ENCODE peak calls at places on chromosomes 6 and 20, in eight cellular contexts. One of them, this sample, is unnamed.

GRCh38 chr6:16420715-16421461 is 182.5 kb downstream of the GMPR start:
- DNase-seq in naive thymus-derived CD4-positive, alpha-beta T cell: no peak
- DNase-seq in uterus: no peak
- DNase-seq in Peyer's patch: no peak
- DNase-seq in endodermal cell: no peak
- DNase-seq in tibial artery: no peak
- DNase-seq in mesenchymal stem cell: peak; percentile 35
- DNase-seq in A549: no peak
- DNase-seq in this sample: peak; percentile 33

GRCh38 chr20:57332105-57333089 is 2.8 kb downstream of the SPO11 start:
- DNase-seq in naive thymus-derived CD4-positive, alpha-beta T cell: no peak
- DNase-seq in uterus: no peak
- DNase-seq in Peyer's patch: no peak
- DNase-seq in endodermal cell: no peak
- DNase-seq in tibial artery: no peak
- DNase-seq in mesenchymal stem cell: no peak
- DNase-seq in A549: no peak
- DNase-seq in this sample: no peak

GRCh38 chr6:10481101-10481500 is 40.0 kb upstream of the GCNT2 start:
- DNase-seq in naive thymus-derived CD4-positive, alpha-beta T cell: no peak
- DNase-seq in uterus: no peak
- DNase-seq in Peyer's patch: no peak
- DNase-seq in endodermal cell: no peak
- DNase-seq in tibial artery: no peak
- DNase-seq in mesenchymal stem cell: no peak
- DNase-seq in A549: no peak
- DNase-seq in this sample: no peak

GRCh38 chr6:90383212-90383611 is 86.6 kb upstream of the BACH2 start:
- DNase-seq in naive thymus-derived CD4-positive, alpha-beta T cell: peak; percentile 25
- DNase-seq in uterus: no peak
- DNase-seq in Peyer's patch: no peak
- DNase-seq in endodermal cell: no peak
- DNase-seq in tibial artery: no peak
- DNase-seq in mesenchymal stem cell: no peak
- DNase-seq in A549: no peak
- DNase-seq in this sample: no peak

GRCh38 chr6:32867559-32868256 is 13.7 kb downstream of the PSMB9 start:
- DNase-seq in naive thymus-derived CD4-positive, alpha-beta T cell: no peak
- DNase-seq in uterus: no peak
- DNase-seq in Peyer's patch: peak; percentile 70
- DNase-seq in endodermal cell: no peak
- DNase-seq in tibial artery: no peak
- DNase-seq in mesenchymal stem cell: no peak
- DNase-seq in A549: no peak
- DNase-seq in this sample: no peak

GRCh38 chr6:46756469-46757205 is 9.9 kb downstream of the ANKRD66 start:
- DNase-seq in naive thymus-derived CD4-positive, alpha-beta T cell: no peak
- DNase-seq in uterus: no peak
- DNase-seq in Peyer's patch: no peak
- DNase-seq in endodermal cell: no peak
- DNase-seq in tibial artery: no peak
- DNase-seq in mesenchymal stem cell: no peak
- DNase-seq in A549: no peak
- DNase-seq in this sample: no peak

GRCh38 chr6:133906050-133906449 is 17.1 kb downstream of the TCF21 start:
- DNase-seq in naive thymus-derived CD4-positive, alpha-beta T cell: no peak
- DNase-seq in uterus: no peak
- DNase-seq in Peyer's patch: no peak
- DNase-seq in endodermal cell: no peak
- DNase-seq in tibial artery: no peak
- DNase-seq in mesenchymal stem cell: no peak
- DNase-seq in A549: no peak
- DNase-seq in this sample: no peak

GRCh38 chr20:15061061-15061430 is 723.6 kb upstream of the FLRT3 start:
- DNase-seq in naive thymus-derived CD4-positive, alpha-beta T cell: no peak
- DNase-seq in uterus: no peak
- DNase-seq in Peyer's patch: no peak
- DNase-seq in endodermal cell: no peak
- DNase-seq in tibial artery: no peak
- DNase-seq in mesenchymal stem cell: no peak
- DNase-seq in A549: no peak
- DNase-seq in this sample: no peak

GRCh38 chr20:63534831-63535651 is 2.1 kb downstream of the PTK6 start:
- DNase-seq in naive thymus-derived CD4-positive, alpha-beta T cell: no peak
- DNase-seq in uterus: peak; percentile 16
- DNase-seq in Peyer's patch: peak; percentile 90
- DNase-seq in endodermal cell: peak; percentile 61
- DNase-seq in tibial artery: no peak
- DNase-seq in mesenchymal stem cell: no peak
- DNase-seq in A549: no peak
- DNase-seq in this sample: no peak

GRCh38 chr6:56091159-56091869 is 156.1 kb downstream of the COL21A1 start:
- DNase-seq in naive thymus-derived CD4-positive, alpha-beta T cell: no peak
- DNase-seq in uterus: no peak
- DNase-seq in Peyer's patch: no peak
- DNase-seq in endodermal cell: no peak
- DNase-seq in tibial artery: no peak
- DNase-seq in mesenchymal stem cell: peak; percentile 89
- DNase-seq in A549: no peak
- DNase-seq in this sample: no peak

GRCh38 chr20:32333988-32334885 is 23.9 kb upstream of the ASXL1 start:
- DNase-seq in naive thymus-derived CD4-positive, alpha-beta T cell: no peak
- DNase-seq in uterus: no peak
- DNase-seq in Peyer's patch: peak; percentile 69
- DNase-seq in endodermal cell: no peak
- DNase-seq in tibial artery: peak; percentile 29
- DNase-seq in mesenchymal stem cell: no peak
- DNase-seq in A549: no peak
- DNase-seq in this sample: peak; percentile 41

GRCh38 chr6:35687658-35688604 is 784 bp downstream of the FKBP5 start:
- DNase-seq in naive thymus-derived CD4-positive, alpha-beta T cell: peak; percentile 48
- DNase-seq in uterus: peak; percentile 44
- DNase-seq in Peyer's patch: peak; percentile 85
- DNase-seq in endodermal cell: peak; percentile 89
- DNase-seq in tibial artery: peak; percentile 66
- DNase-seq in mesenchymal stem cell: peak; percentile 62
- DNase-seq in A549: peak; percentile 22
- DNase-seq in this sample: peak; percentile 33

GRCh38 chr20:14412102-14412501 is 74.7 kb upstream of the FLRT3 start:
- DNase-seq in naive thymus-derived CD4-positive, alpha-beta T cell: no peak
- DNase-seq in uterus: no peak
- DNase-seq in Peyer's patch: no peak
- DNase-seq in endodermal cell: no peak
- DNase-seq in tibial artery: no peak
- DNase-seq in mesenchymal stem cell: peak; percentile 16
- DNase-seq in A549: no peak
- DNase-seq in this sample: no peak

GRCh38 chr6:10395171-10395945 is 19.5 kb downstream of the TFAP2A start:
- DNase-seq in naive thymus-derived CD4-positive, alpha-beta T cell: no peak
- DNase-seq in uterus: no peak
- DNase-seq in Peyer's patch: no peak
- DNase-seq in endodermal cell: no peak
- DNase-seq in tibial artery: no peak
- DNase-seq in mesenchymal stem cell: no peak
- DNase-seq in A549: no peak
- DNase-seq in this sample: no peak

GRCh38 chr6:35833534-35833933 is 28.4 kb downstream of the LHFPL5 start:
- DNase-seq in naive thymus-derived CD4-positive, alpha-beta T cell: no peak
- DNase-seq in uterus: no peak
- DNase-seq in Peyer's patch: no peak
- DNase-seq in endodermal cell: no peak
- DNase-seq in tibial artery: no peak
- DNase-seq in mesenchymal stem cell: peak; percentile 56
- DNase-seq in A549: no peak
- DNase-seq in this sample: no peak

GRCh38 chr6:154070657-154071056 is 31.6 kb downstream of the OPRM1 start:
- DNase-seq in naive thymus-derived CD4-positive, alpha-beta T cell: no peak
- DNase-seq in uterus: no peak
- DNase-seq in Peyer's patch: no peak
- DNase-seq in endodermal cell: no peak
- DNase-seq in tibial artery: no peak
- DNase-seq in mesenchymal stem cell: no peak
- DNase-seq in A549: no peak
- DNase-seq in this sample: no peak

GRCh38 chr20:34586488-34587163 is 28.1 kb downstream of the MAP1LC3A start:
- DNase-seq in naive thymus-derived CD4-positive, alpha-beta T cell: no peak
- DNase-seq in uterus: no peak
- DNase-seq in Peyer's patch: no peak
- DNase-seq in endodermal cell: no peak
- DNase-seq in tibial artery: no peak
- DNase-seq in mesenchymal stem cell: no peak
- DNase-seq in A549: no peak
- DNase-seq in this sample: no peak

GRCh38 chr20:1327827-1328679 is 886 bp downstream of the SDCBP2 start:
- DNase-seq in naive thymus-derived CD4-positive, alpha-beta T cell: no peak
- DNase-seq in uterus: no peak
- DNase-seq in Peyer's patch: peak; percentile 75
- DNase-seq in endodermal cell: peak; percentile 35
- DNase-seq in tibial artery: no peak
- DNase-seq in mesenchymal stem cell: no peak
- DNase-seq in A549: no peak
- DNase-seq in this sample: peak; percentile 2

DNA sequence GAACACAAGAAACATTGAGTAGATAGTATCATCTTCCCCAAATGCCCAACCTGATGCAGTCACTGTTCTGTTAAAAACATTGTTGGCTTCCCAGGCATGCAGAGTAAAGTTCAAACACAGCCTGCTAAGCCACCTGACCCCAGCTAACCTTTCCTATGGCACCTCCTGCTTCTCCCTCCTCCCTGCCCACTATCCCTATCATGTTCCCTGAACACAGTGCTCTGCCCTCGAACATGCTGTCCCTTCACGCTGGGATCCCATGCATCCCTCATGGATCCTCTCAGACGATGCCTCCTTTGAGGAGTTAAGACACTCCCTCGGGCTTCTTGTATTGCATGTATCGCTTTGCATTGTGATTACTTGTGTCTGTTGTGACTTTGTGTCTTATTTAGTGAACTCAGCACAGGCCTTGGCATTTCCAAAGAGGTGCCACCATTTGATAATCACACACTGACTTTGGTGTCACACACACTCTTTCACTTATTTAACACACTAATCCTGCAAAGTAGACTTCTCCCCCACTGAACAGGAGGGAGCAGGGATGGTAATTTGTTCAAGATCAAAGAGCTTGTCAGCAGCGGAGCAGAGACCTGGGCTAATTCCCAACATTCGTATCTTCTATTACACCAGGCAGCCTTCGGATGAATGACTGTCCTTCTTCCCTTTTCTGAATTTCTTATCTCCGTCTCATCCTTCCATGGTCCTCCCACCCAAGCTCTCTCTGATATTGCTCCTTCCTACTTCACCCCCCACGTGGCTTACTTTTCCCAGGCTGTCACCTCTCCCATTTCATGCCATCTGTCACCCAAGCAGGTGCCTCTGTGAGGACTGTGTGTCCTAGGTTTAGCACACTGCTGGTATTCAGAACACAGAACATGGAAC is 28.3 kb upstream of the SMIM29 start:
- DNase-seq in naive thymus-derived CD4-positive, alpha-beta T cell: no peak
- DNase-seq in uterus: no peak
- DNase-seq in Peyer's patch: no peak
- DNase-seq in endodermal cell: no peak
- DNase-seq in tibial artery: no peak
- DNase-seq in mesenchymal stem cell: no peak
- DNase-seq in A549: no peak
- DNase-seq in this sample: no peak
- H3K27ac ChIP-seq in naive thymus-derived CD4-positive, alpha-beta T cell: no peak overlapping the region
- H3K27ac ChIP-seq in uterus: no peak overlapping the region
- H3K27ac ChIP-seq in Peyer's patch: no peak overlapping the region
- H3K27ac ChIP-seq in endodermal cell: no peak overlapping the region
- H3K27ac ChIP-seq in tibial artery: no peak overlapping the region
- H3K27ac ChIP-seq in mesenchymal stem cell: no peak overlapping the region
- H3K27ac ChIP-seq in A549: no peak overlapping the region
- H3K27ac ChIP-seq in this sample: no peak overlapping the region

GRCh38 chr6:6753301-6753700 is 164.8 kb downstream of the LY86 start:
- DNase-seq in naive thymus-derived CD4-positive, alpha-beta T cell: no peak
- DNase-seq in uterus: no peak
- DNase-seq in Peyer's patch: peak; percentile 55
- DNase-seq in endodermal cell: no peak
- DNase-seq in tibial artery: no peak
- DNase-seq in mesenchymal stem cell: no peak
- DNase-seq in A549: no peak
- DNase-seq in this sample: no peak
- H3K27ac ChIP-seq in naive thymus-derived CD4-positive, alpha-beta T cell: no peak overlapping the region
- H3K27ac ChIP-seq in uterus: no peak overlapping the region
- H3K27ac ChIP-seq in Peyer's patch: peak overlapping the region; percentile 81
- H3K27ac ChIP-seq in endodermal cell: no peak overlapping the region
- H3K27ac ChIP-seq in tibial artery: no peak overlapping the region
- H3K27ac ChIP-seq in mesenchymal stem cell: no peak overlapping the region
- H3K27ac ChIP-seq in A549: no peak overlapping the region
- H3K27ac ChIP-seq in this sample: no peak overlapping the region

DNA sequence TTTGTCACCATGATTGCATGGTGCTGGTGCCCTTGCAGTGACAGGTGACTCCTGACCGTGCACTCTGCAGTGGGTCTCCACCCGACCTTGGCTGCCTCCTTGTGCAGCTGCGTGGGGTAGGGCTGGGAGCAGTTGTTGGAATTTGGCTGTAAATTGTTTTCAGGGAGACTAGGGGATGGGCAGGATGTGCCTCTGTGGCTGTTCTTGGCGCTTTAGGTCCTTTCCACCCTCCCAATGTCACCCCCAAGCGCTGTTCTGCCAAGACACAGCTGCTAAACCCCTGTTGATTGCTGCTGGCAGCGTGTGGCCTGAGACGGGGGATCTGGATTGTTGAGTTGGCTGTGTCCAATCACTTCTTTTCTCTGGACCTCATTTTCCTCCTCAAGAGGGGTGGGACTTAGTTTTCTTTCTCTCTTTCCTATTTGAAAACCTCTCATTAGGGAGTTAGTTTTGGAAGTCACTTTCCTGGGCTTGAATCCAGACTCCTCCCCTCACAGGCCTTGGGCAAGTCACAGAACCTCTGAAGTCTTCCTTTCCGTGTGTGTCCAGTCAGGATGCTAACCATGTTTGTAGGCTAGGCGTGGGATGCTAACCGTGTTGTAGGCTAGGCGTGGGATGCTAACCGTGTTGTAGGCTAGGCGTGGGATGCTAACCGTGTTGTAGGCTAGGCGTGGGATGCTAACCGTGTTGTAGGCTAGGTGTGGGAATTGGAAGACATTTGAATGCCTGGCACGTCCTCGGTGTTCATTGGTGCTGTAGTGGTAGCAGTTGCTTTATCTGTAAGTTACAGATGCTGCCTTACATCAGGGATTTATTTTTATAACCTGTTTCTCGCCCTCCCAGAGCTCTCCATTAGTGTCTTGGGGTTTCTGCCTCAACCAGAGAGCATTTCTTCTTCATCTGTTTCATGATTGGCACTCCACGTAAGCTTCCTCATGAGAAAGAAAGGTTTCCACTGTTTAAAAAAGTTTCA is 8.6 kb downstream of the IGF2R start:
- DNase-seq in naive thymus-derived CD4-positive, alpha-beta T cell: no peak
- DNase-seq in uterus: peak; percentile 79
- DNase-seq in Peyer's patch: no peak
- DNase-seq in endodermal cell: no peak
- DNase-seq in tibial artery: no peak
- DNase-seq in mesenchymal stem cell: peak; percentile 44
- DNase-seq in A549: no peak
- DNase-seq in this sample: no peak
- H3K27ac ChIP-seq in naive thymus-derived CD4-positive, alpha-beta T cell: peak overlapping the region; percentile 41
- H3K27ac ChIP-seq in uterus: peak overlapping the region; percentile 73
- H3K27ac ChIP-seq in Peyer's patch: no peak overlapping the region
- H3K27ac ChIP-seq in endodermal cell: no peak overlapping the region
- H3K27ac ChIP-seq in tibial artery: peak overlapping the region; percentile 24
- H3K27ac ChIP-seq in mesenchymal stem cell: no peak overlapping the region
- H3K27ac ChIP-seq in A549: no peak overlapping the region
- H3K27ac ChIP-seq in this sample: no peak overlapping the region

GRCh38 chr6:21523652-21524051 is 69.9 kb upstream of the SOX4 start:
- DNase-seq in naive thymus-derived CD4-positive, alpha-beta T cell: no peak
- DNase-seq in uterus: no peak
- DNase-seq in Peyer's patch: no peak
- DNase-seq in endodermal cell: no peak
- DNase-seq in tibial artery: no peak
- DNase-seq in mesenchymal stem cell: no peak
- DNase-seq in A549: no peak
- DNase-seq in this sample: no peak
- H3K27ac ChIP-seq in naive thymus-derived CD4-positive, alpha-beta T cell: no peak overlapping the region
- H3K27ac ChIP-seq in uterus: no peak overlapping the region
- H3K27ac ChIP-seq in Peyer's patch: no peak overlapping the region
- H3K27ac ChIP-seq in endodermal cell: no peak overlapping the region
- H3K27ac ChIP-seq in tibial artery: no peak overlapping the region
- H3K27ac ChIP-seq in mesenchymal stem cell: no peak overlapping the region
- H3K27ac ChIP-seq in A549: no peak overlapping the region
- H3K27ac ChIP-seq in this sample: no peak overlapping the region